ENCODE peak calls at places on chromosomes 11 and 22, in five cellular contexts. T is stimulated activated CD4-positive, alpha-beta T cell treated with anti-CD3 and anti-CD28 coated beads, Interleukin-2, amount 100 ng/mL, for 24 hours; Y is islet precursor cell; A is HS-27A; M is heart left ventricle. H is an unnamed sample.
A peak's percentile ranks its signal among the peaks of the same experiment; 100 is the strongest.

GRCh38 chr11:19617830-19618523 is 94.7 kb upstream of the NAV2 start:
- DNase-seq in T (no peak), Y (no peak), A (no peak), M (no peak), H (no peak)

GRCh38 chr22:27578937-27579617 is 222.5 kb downstream of the MN1 start:
- DNase-seq in T (no peak), Y (no peak), A (no peak), M (no peak), H (no peak)

GRCh38 chr22:44710474-44711235 is 8.7 kb downstream of the PRR5 start:
- DNase-seq in T (no peak), Y (no peak), A (no peak), M (no peak), H (no peak)

GRCh38 chr11:78350101-78350645 is 67.4 kb downstream of the GAB2 start:
- DNase-seq in T (no peak), Y (peak; percentile 75), A (no peak), M (peak; percentile 45), H (no peak)

GRCh38 chr11:102283088-102283487 is 34.2 kb upstream of the BIRC3 start:
- DNase-seq in T (no peak), Y (no peak), A (no peak), M (no peak), H (no peak)

GRCh38 chr11:108835624-108836023 is 170.8 kb downstream of the DDX10 start:
- DNase-seq in T (no peak), Y (no peak), A (no peak), M (no peak), H (no peak)

GRCh38 chr11:86124251-86125233 is 55.7 kb upstream of the PICALM start:
- DNase-seq in T (no peak), Y (no peak), A (no peak), M (no peak), H (no peak)

GRCh38 chr11:98453378-98453777 is 567.4 kb upstream of the CNTN5 start:
- DNase-seq in T (no peak), Y (no peak), A (no peak), M (no peak), H (no peak)

GRCh38 chr11:109902764-109903436 is 190.3 kb upstream of the ZC3H12C start:
- DNase-seq in T (no peak), Y (no peak), A (no peak), M (no peak), H (no peak)

GRCh38 chr11:109728056-109728455 is 306.1 kb downstream of the C11orf87 start:
- DNase-seq in T (no peak), Y (no peak), A (no peak), M (no peak), H (no peak)

GRCh38 chr22:30028731-30029130 is 51.5 kb upstream of the HORMAD2 start:
- DNase-seq in T (no peak), Y (no peak), A (no peak), M (no peak), H (no peak)

GRCh38 chr11:1435820-1436467 is 46.2 kb downstream of the BRSK2 start:
- DNase-seq in T (no peak), Y (no peak), A (no peak), M (no peak), H (no peak)

GRCh38 chr11:6320411-6321207 is at the start of gene CAVIN3:
- DNase-seq in T (peak; percentile 88), Y (peak; percentile 96), A (peak; percentile 75), M (peak; percentile 91), H (peak; percentile 59)

GRCh38 chr11:69598147-69598546 is 42.8 kb upstream of the CCND1 start:
- DNase-seq in T (no peak), Y (peak; percentile 44), A (peak; percentile 15), M (no peak), H (no peak)

GRCh38 chr22:32144875-32145274 is 14.2 kb downstream of the C22orf42 start:
- DNase-seq in T (no peak), Y (no peak), A (no peak), M (no peak), H (no peak)

GRCh38 chr11:109838034-109838433 is 255.2 kb upstream of the ZC3H12C start:
- DNase-seq in T (no peak), Y (no peak), A (no peak), M (no peak), H (no peak)

GRCh38 chr22:35380013-35380412 is 883 bp upstream of the HMOX1 start:
- DNase-seq in T (no peak), Y (no peak), A (no peak), M (no peak), H (no peak)

GRCh38 chr11:78365381-78365792 is 52.2 kb downstream of the GAB2 start:
- DNase-seq in T (no peak), Y (peak; percentile 91), A (peak; percentile 84), M (no peak), H (no peak)

GRCh38 chr11:70477607-70478006 is 79.3 kb downstream of the CTTN start:
- DNase-seq in T (no peak), Y (no peak), A (no peak), M (peak; percentile 38), H (no peak)

GRCh38 chr11:84902445-84902844 is 724.7 kb downstream of the DLG2 start:
- DNase-seq in T (no peak), Y (peak; percentile 54), A (no peak), M (peak; percentile 15), H (no peak)

GRCh38 chr22:40766956-40767355 is 52.2 kb downstream of the SLC25A17 start:
- DNase-seq in T (no peak), Y (no peak), A (no peak), M (no peak), H (no peak)

GRCh38 chr11:11346249-11346648 is 6.8 kb downstream of the CSNK2A3 start:
- DNase-seq in T (no peak), Y (no peak), A (no peak), M (no peak), H (no peak)

GRCh38 chr22:43144949-43145348 is 1.8 kb upstream of the MCAT start:
- DNase-seq in T (no peak), Y (no peak), A (no peak), M (no peak), H (no peak)